ENCODE peak calls at places on chromosomes 2 and 18, in five cellular contexts. O is kidney tubule cell; M is activated effector memory CD4-positive, alpha-beta T cell treated with Interleukin-2 at 50 U/mL for 16 hours; E is HuH-7.5; B is suprapubic skin. C is an unnamed sample.

GRCh38 chr2:10120158-10120937 is 2.2 kb upstream of the RRM2 start:
- DNase-seq in O (peak), M (peak), E (peak), B (peak), C (peak)

GRCh38 chr2:57407742-57408343 is 638.8 kb upstream of the VRK2 start:
- DNase-seq in O (no peak), M (no peak), E (no peak), B (no peak), C (no peak)

GRCh38 chr2:155622443-155622842 is 710.1 kb downstream of the NR4A2 start:
- DNase-seq in O (no peak), M (no peak), E (no peak), B (no peak), C (no peak)

GRCh38 chr18:45836242-45837215 is 11.1 kb downstream of the SIGLEC15 start:
- DNase-seq in O (no peak), M (no peak), E (no peak), B (no peak), C (no peak)

GRCh38 chr2:45008296-45009129 is 739 bp downstream of the SIX2 start:
- DNase-seq in O (peak), M (no peak), E (no peak), B (no peak), C (peak)

GRCh38 chr2:175366814-175367213 is 185.3 kb upstream of the ATP5MC3 start:
- DNase-seq in O (peak), M (no peak), E (peak), B (no peak), C (peak)

GRCh38 chr2:129885735-129886134 is 93.7 kb upstream of the RAB6C start:
- DNase-seq in O (no peak), M (no peak), E (no peak), B (no peak), C (no peak)

GRCh38 chr2:71602581-71602980 is 149.2 kb downstream of the DYSF start:
- DNase-seq in O (no peak), M (no peak), E (no peak), B (peak), C (no peak)

GRCh38 chr18:48098538-48098937 is 168.1 kb upstream of the SMAD2 start:
- DNase-seq in O (no peak), M (no peak), E (no peak), B (no peak), C (no peak)

GRCh38 chr2:6535572-6535971 is 330.1 kb downstream of the CMPK2 start:
- DNase-seq in O (no peak), M (no peak), E (no peak), B (no peak), C (no peak)

GRCh38 chr2:15814946-15815345 is 125.4 kb upstream of the MYCN start:
- DNase-seq in O (no peak), M (no peak), E (no peak), B (no peak), C (no peak)

GRCh38 chr18:35841283-35841682 is 131.2 kb upstream of the RMP24 start:
- DNase-seq in O (no peak), M (no peak), E (no peak), B (no peak), C (no peak)

GRCh38 chr2:25521126-25521525 is 152.3 kb downstream of the DTNB start:
- DNase-seq in O (no peak), M (no peak), E (no peak), B (no peak), C (no peak)

GRCh38 chr2:239275871-239276812 is 124.7 kb downstream of the HDAC4 start:
- DNase-seq in O (no peak), M (no peak), E (no peak), B (peak), C (no peak)

GRCh38 chr2:201630577-201630976 is 12.7 kb downstream of the TMEM237 start:
- DNase-seq in O (no peak), M (no peak), E (no peak), B (no peak), C (no peak)